ENCODE peak calls at places on chromosomes 1 and 21, in five cellular contexts. D is IMR-90, W is stomach, Z is A549, J is sigmoid colon. E is an unnamed sample.

GRCh38 chr1:220135755-220136154 is 41.8 kb downstream of the IARS2 start:
- DNase-seq in D (no peak), W (no peak), Z (no peak), J (no peak), E (no peak)

GRCh38 chr21:16533692-16534407 is 804.1 kb downstream of the USP25 start:
- DNase-seq in D (no peak), W (no peak), Z (no peak), J (no peak), E (no peak)

GRCh38 chr1:15429701-15430149 is 8.5 kb upstream of the CTRC start:
- DNase-seq in D (peak), W (no peak), Z (no peak), J (no peak), E (no peak)

GRCh38 chr21:44765231-44766013 is 36.2 kb downstream of the UBE2G2 start:
- DNase-seq in D (no peak), W (no peak), Z (no peak), J (no peak), E (no peak)

GRCh38 chr1:38179423-38179822 is 132.8 kb upstream of the POU3F1 start:
- DNase-seq in D (no peak), W (no peak), Z (no peak), J (no peak), E (no peak)

GRCh38 chr1:237170149-237170548 is 128.2 kb downstream of the RYR2 start:
- DNase-seq in D (no peak), W (no peak), Z (no peak), J (no peak), E (no peak)

GRCh38 chr1:6345009-6345408 is 48.6 kb downstream of the ACOT7 start:
- DNase-seq in D (no peak), W (no peak), Z (no peak), J (no peak), E (no peak)

GRCh38 chr1:204162498-204163074 is 3.6 kb downstream of the REN start:
- DNase-seq in D (peak), W (peak), Z (peak), J (peak), E (peak)

GRCh38 chr1:235101558-235102258 is 26.9 kb downstream of the TOMM20 start:
- DNase-seq in D (no peak), W (no peak), Z (no peak), J (no peak), E (no peak)

GRCh38 chr1:34500451-34500850 is 254.4 kb upstream of the GJB5 start:
- DNase-seq in D (no peak), W (no peak), Z (no peak), J (no peak), E (peak)

GRCh38 chr1:174874337-174875053 is 125.3 kb upstream of the CACYBP start:
- DNase-seq in D (no peak), W (peak), Z (no peak), J (no peak), E (no peak)

GRCh38 chr1:174871886-174872285 is 127.9 kb upstream of the CACYBP start:
- DNase-seq in D (no peak), W (no peak), Z (no peak), J (no peak), E (no peak)

GRCh38 chr1:174872615-174873058 is 127.1 kb upstream of the CACYBP start:
- DNase-seq in D (peak), W (no peak), Z (no peak), J (no peak), E (no peak)

GRCh38 chr1:174877208-174877673 is 122.5 kb upstream of the CACYBP start:
- DNase-seq in D (no peak), W (peak), Z (no peak), J (no peak), E (no peak)

DNA sequence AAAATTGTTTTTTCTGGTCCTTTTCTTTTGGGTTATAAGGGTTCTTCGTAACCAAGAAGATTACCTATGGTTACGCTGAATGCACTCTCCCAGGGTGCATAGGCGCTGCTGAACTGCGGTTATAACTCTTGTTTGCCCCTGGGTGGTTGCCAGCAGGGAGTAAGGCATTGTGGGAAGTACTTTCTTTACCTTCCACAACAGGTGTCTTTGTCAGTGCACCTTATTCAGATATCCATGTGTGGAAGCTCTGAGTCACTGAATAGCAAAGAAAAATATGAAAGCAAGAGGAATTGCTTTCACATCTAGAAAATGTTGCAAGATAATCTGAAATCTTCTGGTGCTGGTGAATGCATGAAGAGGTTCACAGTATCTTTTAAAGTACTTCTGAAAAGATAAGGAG is 124.4 kb upstream of the CACYBP start:
- DNase-seq in D (no peak), W (peak), Z (no peak), J (no peak), E (no peak)
- TF ChIP-seq POLR2A in D (no peak), W (no peak), Z (no peak), J (no peak), E (no peak)

DNA sequence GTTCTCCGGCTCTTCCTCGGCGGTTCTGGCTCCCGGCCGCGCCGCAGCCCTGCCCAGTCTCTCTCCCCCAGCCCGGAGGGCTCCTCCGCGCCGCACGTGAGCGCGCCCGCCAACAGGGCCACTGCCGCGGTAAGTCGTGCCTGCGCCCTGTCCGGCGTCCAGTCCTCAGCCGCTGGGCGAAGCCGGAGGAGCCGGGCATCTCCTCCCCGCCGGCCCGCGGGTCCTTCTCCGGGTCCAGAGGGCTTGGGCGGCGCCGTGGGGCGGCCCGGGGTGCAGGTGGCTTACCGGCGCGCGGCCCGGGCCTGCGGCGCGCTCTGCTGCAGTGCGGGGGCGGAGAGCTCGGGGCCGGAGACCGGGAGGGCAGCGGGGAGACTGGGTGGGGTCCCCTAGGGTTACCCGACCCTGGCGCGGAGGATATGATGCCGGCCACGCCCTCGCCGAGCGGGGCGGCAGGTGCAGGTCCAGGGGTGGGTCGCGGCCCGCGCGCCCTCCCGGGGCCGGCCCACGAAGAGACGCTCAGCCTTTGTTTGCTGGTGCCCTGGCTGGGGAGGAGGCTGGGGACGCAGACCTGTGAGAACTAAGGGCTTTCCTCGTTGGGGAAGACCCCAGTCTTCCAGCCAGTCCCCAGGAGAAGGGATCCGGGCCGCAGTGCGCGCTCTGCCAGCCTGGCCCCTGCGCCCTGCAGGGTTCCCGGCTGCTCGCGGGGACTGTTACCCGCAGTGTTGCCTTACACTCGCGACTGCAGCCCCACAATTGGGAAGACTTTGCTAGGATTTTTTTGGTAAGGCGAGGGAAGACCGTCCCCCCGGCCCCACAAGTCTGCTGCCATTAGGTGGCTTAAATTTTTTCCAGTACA is at the start of gene DOP1B:
- DNase-seq in D (no peak), W (no peak), Z (peak), J (no peak), E (peak)
- TF ChIP-seq POLR2A in D (no peak), W (no peak), Z (peak), J (no peak), E (peak)

DNA sequence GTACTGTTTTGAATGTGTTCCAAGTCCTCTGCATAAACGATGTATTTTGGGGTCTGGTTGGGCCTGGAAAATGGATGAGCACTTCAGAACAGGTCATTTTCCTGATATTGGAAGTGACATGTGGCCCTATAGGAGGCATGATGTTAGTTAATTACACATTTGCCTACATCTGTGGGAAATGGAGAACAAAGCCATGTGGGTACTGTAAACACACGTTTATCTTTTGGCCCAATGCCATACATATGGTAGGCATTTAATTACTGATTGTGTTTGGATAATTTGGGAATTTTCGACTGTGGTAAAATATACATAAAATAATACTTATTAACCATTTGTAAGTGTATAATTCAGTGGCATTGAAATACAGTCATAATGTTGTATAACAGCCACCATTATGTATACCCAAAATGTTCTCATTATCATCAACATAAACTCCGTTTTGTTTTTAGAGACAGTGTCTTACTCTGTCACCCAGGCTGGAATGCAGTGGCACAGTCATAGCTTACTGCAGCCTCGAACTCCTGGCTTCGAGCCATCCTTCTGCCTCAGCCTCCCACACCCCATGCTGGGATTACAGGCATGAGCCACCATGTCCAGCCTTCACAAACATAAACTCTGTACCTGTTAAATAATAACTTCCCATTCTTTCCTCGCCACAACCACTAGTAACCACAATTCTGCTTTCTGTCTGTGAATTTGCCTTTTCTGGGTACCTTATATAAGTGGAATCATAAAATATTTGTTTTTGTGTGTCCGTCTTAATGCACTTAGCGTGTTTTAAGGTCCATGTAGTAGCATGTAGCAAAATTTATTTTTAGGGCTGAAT is 11.9 kb upstream of the RNPEP start:
- DNase-seq in D (peak), W (no peak), Z (no peak), J (no peak), E (no peak)
- TF ChIP-seq POLR2A in D (no peak), W (no peak), Z (no peak), J (no peak), E (no peak)

GRCh38 chr1:12183095-12183794 is 16.5 kb downstream of the TNFRSF1B start:
- DNase-seq in D (no peak), W (no peak), Z (no peak), J (no peak), E (no peak)

GRCh38 chr1:12180903-12181302 is 14.1 kb downstream of the TNFRSF1B start:
- DNase-seq in D (no peak), W (no peak), Z (no peak), J (peak), E (no peak)

GRCh38 chr1:12180315-12180714 is 13.5 kb downstream of the TNFRSF1B start:
- DNase-seq in D (no peak), W (peak), Z (no peak), J (peak), E (no peak)

GRCh38 chr1:12182410-12182946 is 15.7 kb downstream of the TNFRSF1B start:
- DNase-seq in D (no peak), W (no peak), Z (no peak), J (no peak), E (no peak)

DNA sequence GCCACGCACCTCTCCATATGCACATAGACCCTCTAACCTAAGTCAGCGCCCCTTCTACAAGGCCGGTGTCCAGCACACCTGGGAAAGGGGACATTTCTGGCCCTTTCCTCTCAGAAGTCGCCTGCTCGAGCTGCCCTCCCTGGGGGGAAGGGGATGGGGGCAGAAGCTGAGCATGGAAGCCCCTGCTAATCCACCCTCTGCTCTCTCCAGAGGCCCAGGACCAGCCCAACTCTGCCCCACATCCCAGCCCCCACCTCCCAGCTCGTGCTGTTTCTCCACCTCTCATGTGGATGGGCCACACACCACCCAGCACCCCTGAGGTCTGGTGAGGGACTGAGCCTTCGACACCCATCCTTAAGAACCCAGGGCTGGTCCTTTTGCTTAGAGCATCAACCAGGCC is 14.8 kb downstream of the TNFRSF1B start:
- DNase-seq in D (no peak), W (no peak), Z (no peak), J (peak), E (no peak)
- TF ChIP-seq POLR2A in D (no peak), W (no peak), Z (no peak), J (no peak), E (no peak)